ENCODE peak calls at places on chromosomes 16 and 17, in nine cellular contexts. L is HCT116, D is suprapubic skin, W is body of pancreas, J is IMR-90, K is K562, I is uterus, X is stomach, R is heart left ventricle. B is an unnamed sample. For H3K36me3, the result is how much of the 10 kb centered on the place peaks cover.

GRCh38 chr16:47392114-47392513 is 68.7 kb downstream of the ITFG1 start:
- DNase-seq in J (no peak), R (no peak), X (no peak), W (peak), I (no peak), K (peak), L (peak), D (no peak), B (no peak)

GRCh38 chr17:30701498-30701989 is 122.9 kb downstream of the CRLF3 start:
- DNase-seq in K (no peak), L (no peak), D (no peak), X (no peak), J (no peak), I (no peak), W (no peak), R (no peak), B (no peak)

GRCh38 chr17:14793237-14793636 is 471.9 kb downstream of the PMP22 start:
- DNase-seq in J (peak), I (no peak), W (no peak), X (no peak), L (no peak), K (no peak), D (no peak), R (no peak), B (no peak)

GRCh38 chr17:49836111-49837030 is 11.5 kb downstream of the TAC4 start:
- DNase-seq in I (no peak), R (no peak), D (no peak), K (no peak), L (no peak), X (peak), W (peak), J (peak), B (peak)

GRCh38 chr16:50742521-50743150 is 750 bp downstream of the CYLD start:
- DNase-seq in D (no peak), I (peak), J (peak), L (no peak), W (peak), R (no peak), X (no peak), K (peak), B (peak)

GRCh38 chr17:60749050-60749449 is 71.4 kb downstream of the BCAS3 start:
- DNase-seq in W (no peak), J (no peak), K (no peak), D (no peak), R (no peak), I (no peak), L (no peak), X (no peak), B (no peak)

GRCh38 chr16:81491522-81492188 is 47.0 kb downstream of the CMIP start:
- DNase-seq in W (no peak), I (no peak), X (no peak), R (no peak), J (peak), L (no peak), K (no peak), D (no peak), B (no peak)

GRCh38 chr17:80599546-80600305 is 55.1 kb downstream of the RPTOR start:
- DNase-seq in J (no peak), L (no peak), X (no peak), D (no peak), W (peak), K (peak), R (no peak), I (no peak), B (no peak)

GRCh38 chr17:83203073-83203471 is 123.7 kb downstream of the METRNL start:
- DNase-seq in J (peak), I (peak), K (no peak), D (peak), X (peak), R (peak), W (peak), L (no peak), B (peak)

GRCh38 chr16:27982184-27982583 is 81.3 kb downstream of the GSG1L start:
- DNase-seq in W (no peak), K (peak), D (no peak), J (no peak), X (no peak), R (no peak), I (no peak), L (peak), B (no peak)

GRCh38 chr17:27601975-27602302 is 29.0 kb upstream of the LGALS9 start:
- DNase-seq in R (no peak), J (no peak), K (no peak), L (no peak), X (no peak), W (no peak), I (no peak), D (no peak), B (no peak)
- TF ChIP-seq CTCF in R (no peak), J (no peak), K (no peak), L (no peak), X (no peak), W (no peak), I (no peak), D (no peak), B (no peak)

DNA sequence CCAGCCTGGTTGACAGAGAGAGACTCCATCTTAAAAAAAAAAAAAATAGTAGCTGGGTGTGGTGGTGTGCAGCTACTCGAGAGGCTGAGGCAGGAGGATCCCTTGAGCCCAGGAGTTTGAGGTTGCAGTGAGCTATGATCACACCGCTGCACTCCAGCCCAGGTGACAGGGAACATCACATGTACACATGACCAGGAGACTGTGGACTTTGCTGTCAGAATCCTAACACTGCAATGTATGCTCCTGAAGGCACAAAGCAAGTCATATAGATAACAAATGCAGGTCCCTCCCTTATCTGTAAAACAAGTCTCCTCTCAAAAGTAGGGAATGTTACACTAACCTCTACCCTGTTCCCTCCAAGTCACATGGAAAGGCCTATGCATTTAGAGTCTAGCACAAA is 48.6 kb downstream of the ARHGAP17 start:
- DNase-seq in R (no peak), W (no peak), L (no peak), J (no peak), I (no peak), K (no peak), D (no peak), X (no peak), B (no peak)
- H3K36me3 ChIP-seq in R (half or more), W (under half), L (under half), J (half or more), I (under half), K (half or more), D (half or more), X (half or more), B (under half)

GRCh38 chr17:39171933-39172332 is 6.0 kb upstream of the ARL5C start:
- DNase-seq in L (no peak), R (no peak), J (no peak), I (no peak), X (no peak), D (no peak), K (no peak), W (peak), B (no peak)
- TF ChIP-seq POLR2A in L (no peak), R (no peak), J (no peak), I (no peak), X (no peak), D (no peak), K (no peak), W (no peak), B (no peak)

GRCh38 chr17:2400877-2401425 is at the start of gene MNT:
- DNase-seq in X (peak), J (peak), D (peak), K (peak), R (peak), I (peak), L (peak), W (peak), B (peak)
- TF ChIP-seq CTCF in X (no peak), J (no peak), D (no peak), K (peak), R (no peak), I (peak), L (no peak), W (peak), B (peak)

GRCh38 chr16:56451753-56452689 is 667 bp downstream of the OGFOD1 start:
- DNase-seq in X (no peak), J (peak), D (no peak), I (no peak), W (peak), L (peak), K (peak), R (peak), B (peak)

GRCh38 chr16:56463153-56463552 is 11.8 kb downstream of the OGFOD1 start:
- DNase-seq in D (no peak), K (no peak), X (no peak), I (no peak), L (no peak), R (no peak), J (no peak), W (no peak), B (no peak)

GRCh38 chr16:56462064-56462796 is 10.9 kb downstream of the OGFOD1 start:
- DNase-seq in X (no peak), R (no peak), I (no peak), K (peak), J (no peak), L (no peak), D (no peak), W (no peak), B (no peak)

GRCh38 chr16:56460101-56460500 is 8.7 kb downstream of the OGFOD1 start:
- DNase-seq in L (no peak), J (no peak), X (no peak), W (no peak), D (no peak), R (no peak), K (no peak), I (no peak), B (no peak)

DNA sequence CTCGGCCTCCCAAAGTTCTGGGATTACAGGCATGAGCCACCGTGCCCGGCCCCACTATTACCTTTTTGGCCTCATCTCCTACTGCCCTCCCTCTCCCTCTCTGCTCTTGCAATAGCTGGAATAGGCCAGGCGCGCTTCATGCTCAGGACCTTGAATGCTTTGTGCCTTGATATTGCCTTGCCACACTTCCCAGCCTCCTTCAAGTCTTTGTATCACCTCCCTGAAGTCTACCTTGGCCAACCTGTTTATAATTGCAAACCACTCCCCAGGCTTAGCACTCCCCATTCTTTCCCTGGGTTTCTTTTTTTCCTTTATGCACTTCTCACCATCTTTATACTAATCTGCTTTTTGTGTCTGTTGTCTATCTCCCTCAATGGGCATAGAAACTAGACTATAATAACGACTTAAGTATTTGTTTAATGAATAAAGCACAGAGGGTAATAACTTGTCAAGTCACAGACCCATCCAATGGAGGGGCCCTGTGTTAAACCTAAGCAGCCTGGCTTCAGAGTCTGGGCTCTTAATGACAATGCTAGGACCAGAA is 6.6 kb downstream of the OGFOD1 start:
- DNase-seq in J (no peak), L (no peak), D (no peak), W (no peak), R (no peak), K (no peak), I (no peak), X (no peak), B (no peak)
- H3K36me3 ChIP-seq in J (under half), L (under half), D (half or more), W (under half), R (half or more), K (half or more), I (under half), X (half or more), B (half or more)

B was measured in upper lobe of left lung.